ENCODE peak calls at places on chromosome 9, in five cellular contexts. One of them, this sample, is unnamed.

GRCh38 chr9:80509358-80509757 is 937.6 kb downstream of the TLE4 start:
- DNase-seq in GM12878: no peak
- DNase-seq in HepG2: no peak
- DNase-seq in suprapubic skin: no peak
- DNase-seq in stomach: no peak
- DNase-seq in this sample: no peak

GRCh38 chr9:70805953-70806352 is 315.5 kb downstream of the TRPM3 start:
- DNase-seq in HepG2: no peak
- DNase-seq in suprapubic skin: no peak
- DNase-seq in stomach: no peak
- DNase-seq in GM12878: no peak
- DNase-seq in this sample: no peak

GRCh38 chr9:125472926-125473701 is 211.5 kb downstream of the GAPVD1 start:
- DNase-seq in GM12878: no peak
- DNase-seq in HepG2: peak
- DNase-seq in suprapubic skin: no peak
- DNase-seq in stomach: no peak
- DNase-seq in this sample: no peak

GRCh38 chr9:94139672-94140417 is 55.6 kb downstream of the PTPDC1 start:
- DNase-seq in suprapubic skin: peak
- DNase-seq in GM12878: no peak
- DNase-seq in HepG2: no peak
- DNase-seq in stomach: peak
- DNase-seq in this sample: no peak

GRCh38 chr9:112570731-112571167 is 84.1 kb downstream of the KIAA1958 start:
- DNase-seq in HepG2: peak
- DNase-seq in GM12878: no peak
- DNase-seq in suprapubic skin: no peak
- DNase-seq in stomach: peak
- DNase-seq in this sample: no peak

GRCh38 chr9:114386886-114387677 is 700 bp downstream of the AKNA start:
- DNase-seq in GM12878: no peak
- DNase-seq in HepG2: no peak
- DNase-seq in stomach: peak
- DNase-seq in suprapubic skin: peak
- DNase-seq in this sample: no peak

GRCh38 chr9:71147368-71147767 is 25.9 kb upstream of the TRPM3 start:
- DNase-seq in GM12878: no peak
- DNase-seq in stomach: no peak
- DNase-seq in suprapubic skin: no peak
- DNase-seq in HepG2: no peak
- DNase-seq in this sample: no peak

GRCh38 chr9:105119166-105119565 is 125.3 kb upstream of the SLC44A1 start:
- DNase-seq in GM12878: no peak
- DNase-seq in stomach: no peak
- DNase-seq in suprapubic skin: no peak
- DNase-seq in HepG2: no peak
- DNase-seq in this sample: no peak

GRCh38 chr9:15142903-15143534 is 164.0 kb downstream of the TTC39B start:
- DNase-seq in stomach: no peak
- DNase-seq in GM12878: no peak
- DNase-seq in suprapubic skin: no peak
- DNase-seq in HepG2: peak
- DNase-seq in this sample: peak

GRCh38 chr9:96222132-96222531 is 79.8 kb downstream of the HSD17B3 start:
- DNase-seq in GM12878: no peak
- DNase-seq in stomach: no peak
- DNase-seq in HepG2: no peak
- DNase-seq in suprapubic skin: no peak
- DNase-seq in this sample: no peak

GRCh38 chr9:76882686-76883085 is 23.2 kb downstream of the PRUNE2 start:
- DNase-seq in GM12878: peak
- DNase-seq in suprapubic skin: no peak
- DNase-seq in HepG2: no peak
- DNase-seq in stomach: no peak
- DNase-seq in this sample: no peak

GRCh38 chr9:98362624-98363023 is 107.2 kb upstream of the TBC1D2 start:
- DNase-seq in suprapubic skin: no peak
- DNase-seq in HepG2: no peak
- DNase-seq in stomach: no peak
- DNase-seq in GM12878: no peak
- DNase-seq in this sample: no peak

GRCh38 chr9:79254900-79255651 is 316.7 kb upstream of the TLE4 start:
- DNase-seq in HepG2: no peak
- DNase-seq in suprapubic skin: no peak
- DNase-seq in stomach: no peak
- DNase-seq in GM12878: no peak
- DNase-seq in this sample: no peak

GRCh38 chr9:135487281-135488012 is 7.9 kb downstream of the PPP1R26 start:
- DNase-seq in stomach: no peak
- DNase-seq in GM12878: no peak
- DNase-seq in suprapubic skin: no peak
- DNase-seq in HepG2: no peak
- DNase-seq in this sample: no peak

GRCh38 chr9:2623046-2623865 is 1.7 kb downstream of the VLDLR start:
- DNase-seq in GM12878: no peak
- DNase-seq in stomach: peak
- DNase-seq in suprapubic skin: peak
- DNase-seq in HepG2: peak
- DNase-seq in this sample: no peak

GRCh38 chr9:113907282-113907681 is 31.2 kb downstream of the ZNF618 start:
- DNase-seq in HepG2: no peak
- DNase-seq in suprapubic skin: no peak
- DNase-seq in stomach: peak
- DNase-seq in GM12878: no peak
- DNase-seq in this sample: no peak

GRCh38 chr9:106075991-106076390 is 381.6 kb downstream of the TMEM38B start:
- DNase-seq in stomach: no peak
- DNase-seq in HepG2: no peak
- DNase-seq in GM12878: no peak
- DNase-seq in suprapubic skin: no peak
- DNase-seq in this sample: no peak

GRCh38 chr9:2411459-2412215 is 209.9 kb upstream of the VLDLR start:
- DNase-seq in suprapubic skin: no peak
- DNase-seq in HepG2: no peak
- DNase-seq in stomach: no peak
- DNase-seq in GM12878: no peak
- DNase-seq in this sample: no peak

GRCh38 chr9:72661401-72662135 is 140.2 kb downstream of the TMC1 start:
- DNase-seq in suprapubic skin: no peak
- DNase-seq in HepG2: no peak
- DNase-seq in stomach: no peak
- DNase-seq in GM12878: no peak
- DNase-seq in this sample: no peak

GRCh38 chr9:72807765-72808445 is 144.9 kb downstream of the ALDH1A1 start:
- DNase-seq in suprapubic skin: no peak
- DNase-seq in stomach: no peak
- DNase-seq in HepG2: peak
- DNase-seq in GM12878: no peak
- DNase-seq in this sample: no peak

GRCh38 chr9:4497855-4498254 is 7.6 kb downstream of the SLC1A1 start:
- DNase-seq in suprapubic skin: no peak
- DNase-seq in GM12878: no peak
- DNase-seq in stomach: no peak
- DNase-seq in HepG2: no peak
- DNase-seq in this sample: no peak

GRCh38 chr9:101352892-101353462 is 31.8 kb downstream of the BAAT start:
- DNase-seq in stomach: no peak
- DNase-seq in GM12878: no peak
- DNase-seq in suprapubic skin: no peak
- DNase-seq in HepG2: no peak
- DNase-seq in this sample: no peak

GRCh38 chr9:123335227-123335985 is 20.6 kb upstream of the CRB2 start:
- DNase-seq in GM12878: no peak
- DNase-seq in stomach: no peak
- DNase-seq in suprapubic skin: no peak
- DNase-seq in HepG2: no peak
- DNase-seq in this sample: no peak

GRCh38 chr9:35845824-35846771 is 17.1 kb downstream of the TMEM8B start:
- DNase-seq in GM12878: no peak
- DNase-seq in stomach: no peak
- DNase-seq in suprapubic skin: no peak
- DNase-seq in HepG2: no peak
- DNase-seq in this sample: no peak

GRCh38 chr9:3875371-3876132 is 349.8 kb upstream of the RFX3 start:
- DNase-seq in stomach: no peak
- DNase-seq in suprapubic skin: no peak
- DNase-seq in GM12878: no peak
- DNase-seq in HepG2: no peak
- DNase-seq in this sample: no peak

GRCh38 chr9:83036043-83036442 is 26.9 kb downstream of the RASEF start:
- DNase-seq in suprapubic skin: no peak
- DNase-seq in stomach: no peak
- DNase-seq in HepG2: no peak
- DNase-seq in GM12878: no peak
- DNase-seq in this sample: no peak

GRCh38 chr9:35771524-35771923 is 17.4 kb upstream of the MSMP start:
- DNase-seq in GM12878: no peak
- DNase-seq in suprapubic skin: no peak
- DNase-seq in stomach: peak
- DNase-seq in HepG2: peak
- DNase-seq in this sample: no peak

GRCh38 chr9:8850916-8851315 is 1051.3 kb upstream of the DMAC1 start:
- DNase-seq in HepG2: no peak
- DNase-seq in suprapubic skin: no peak
- DNase-seq in stomach: no peak
- DNase-seq in GM12878: no peak
- DNase-seq in this sample: no peak

GRCh38 chr9:95515272-95516113 is 1.3 kb downstream of the PTCH1 start:
- DNase-seq in stomach: no peak
- DNase-seq in HepG2: no peak
- DNase-seq in GM12878: no peak
- DNase-seq in suprapubic skin: no peak
- DNase-seq in this sample: no peak

GRCh38 chr9:90642570-90643539 is at the start of gene DIRAS2:
- DNase-seq in GM12878: no peak
- DNase-seq in HepG2: no peak
- DNase-seq in stomach: peak
- DNase-seq in suprapubic skin: no peak
- DNase-seq in this sample: no peak

GRCh38 chr9:13648676-13649075 is 369.2 kb upstream of the MPDZ start:
- DNase-seq in GM12878: no peak
- DNase-seq in suprapubic skin: no peak
- DNase-seq in HepG2: no peak
- DNase-seq in stomach: no peak
- DNase-seq in this sample: no peak

GRCh38 chr9:110006657-110007056 is 201.3 kb downstream of the C9orf152 start:
- DNase-seq in suprapubic skin: no peak
- DNase-seq in HepG2: no peak
- DNase-seq in GM12878: no peak
- DNase-seq in stomach: no peak
- DNase-seq in this sample: no peak

GRCh38 chr9:90974007-90974406 is 172.4 kb downstream of the SYK start:
- DNase-seq in suprapubic skin: no peak
- DNase-seq in HepG2: no peak
- DNase-seq in stomach: no peak
- DNase-seq in GM12878: no peak
- DNase-seq in this sample: no peak

DNA sequence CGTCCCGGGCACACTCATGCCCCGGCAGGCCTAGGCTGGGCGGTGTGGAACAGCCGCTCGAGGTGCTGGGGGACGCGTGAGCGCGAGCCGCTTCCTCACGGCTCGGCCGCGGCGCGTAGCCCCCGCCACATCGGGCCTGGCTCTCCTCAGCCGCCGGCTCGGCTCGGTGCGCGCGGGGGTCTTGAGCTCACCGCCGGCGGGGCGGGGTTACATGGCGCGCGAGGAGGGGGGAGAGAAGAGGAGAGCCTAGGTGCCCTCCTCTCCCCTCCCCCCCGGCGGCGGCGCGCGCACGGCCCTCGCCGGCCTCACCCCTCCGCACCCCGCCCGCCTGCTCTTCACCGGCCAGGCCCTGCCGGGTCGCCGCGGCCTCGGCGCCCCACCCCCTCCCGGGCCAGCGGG is 7.7 kb downstream of the RANBP6 start:
- DNase-seq in suprapubic skin: peak
- DNase-seq in HepG2: peak
- DNase-seq in GM12878: no peak
- DNase-seq in stomach: peak
- DNase-seq in this sample: peak
- TF ChIP-seq POLR2A in suprapubic skin: peak
- TF ChIP-seq POLR2A in HepG2: no peak
- TF ChIP-seq POLR2A in GM12878: peak
- TF ChIP-seq POLR2A in stomach: no peak
- TF ChIP-seq POLR2A in this sample: peak

GRCh38 chr9:684055-684949 is 157.2 kb upstream of the DMRT1 start:
- DNase-seq in stomach: no peak
- DNase-seq in suprapubic skin: no peak
- DNase-seq in GM12878: no peak
- DNase-seq in HepG2: no peak
- DNase-seq in this sample: no peak
- TF ChIP-seq POLR2AphosphoS5 in stomach: peak
- TF ChIP-seq POLR2AphosphoS5 in suprapubic skin: no peak
- TF ChIP-seq POLR2AphosphoS5 in GM12878: no peak
- TF ChIP-seq POLR2AphosphoS5 in HepG2: peak
- TF ChIP-seq POLR2AphosphoS5 in this sample: no peak

GRCh38 chr9:131678499-131679111 is 61.3 kb downstream of the RAPGEF1 start:
- DNase-seq in stomach: peak
- DNase-seq in suprapubic skin: peak
- DNase-seq in GM12878: peak
- DNase-seq in HepG2: peak
- DNase-seq in this sample: peak
- TF ChIP-seq POLR2A in stomach: no peak
- TF ChIP-seq POLR2A in suprapubic skin: no peak
- TF ChIP-seq POLR2A in GM12878: peak
- TF ChIP-seq POLR2A in HepG2: no peak
- TF ChIP-seq POLR2A in this sample: peak

GRCh38 chr9:86354048-86354881 is at the start of gene TUT7:
- DNase-seq in suprapubic skin: peak
- DNase-seq in GM12878: peak
- DNase-seq in stomach: peak
- DNase-seq in HepG2: peak
- DNase-seq in this sample: peak

GRCh38 chr9:86353591-86354047 is 591 bp downstream of the TUT7 start:
- DNase-seq in stomach: peak
- DNase-seq in HepG2: peak
- DNase-seq in suprapubic skin: no peak
- DNase-seq in GM12878: no peak
- DNase-seq in this sample: no peak

GRCh38 chr9:86350006-86350755 is 4.0 kb downstream of the TUT7 start:
- DNase-seq in suprapubic skin: no peak
- DNase-seq in HepG2: no peak
- DNase-seq in GM12878: no peak
- DNase-seq in stomach: no peak
- DNase-seq in this sample: no peak

GRCh38 chr9:86352440-86353106 is 1.6 kb downstream of the TUT7 start:
- DNase-seq in GM12878: no peak
- DNase-seq in stomach: no peak
- DNase-seq in HepG2: no peak
- DNase-seq in suprapubic skin: no peak
- DNase-seq in this sample: no peak

DNA sequence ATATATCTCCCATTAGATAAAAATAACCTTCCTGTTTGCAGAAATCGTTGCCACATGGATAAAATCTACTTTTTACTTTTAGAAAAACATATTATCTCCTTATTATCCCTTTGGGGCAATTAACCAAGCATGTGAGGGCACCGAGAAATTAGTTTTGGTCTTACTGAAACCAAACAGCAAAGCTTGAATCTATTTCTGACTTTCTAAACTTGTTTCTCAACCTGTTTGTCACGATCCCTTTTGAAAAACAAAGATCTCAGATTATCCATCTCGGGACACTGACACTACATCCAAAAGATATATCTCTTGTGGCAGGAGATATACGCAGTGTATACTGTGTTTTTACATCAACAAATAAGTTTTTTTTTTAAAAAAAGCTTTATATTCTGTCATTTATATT is 2.3 kb downstream of the TUT7 start:
- DNase-seq in stomach: no peak
- DNase-seq in suprapubic skin: no peak
- DNase-seq in HepG2: no peak
- DNase-seq in GM12878: no peak
- DNase-seq in this sample: no peak
- TF ChIP-seq POLR2AphosphoS5 in stomach: no peak
- TF ChIP-seq POLR2AphosphoS5 in suprapubic skin: no peak
- TF ChIP-seq POLR2AphosphoS5 in HepG2: no peak
- TF ChIP-seq POLR2AphosphoS5 in GM12878: no peak
- TF ChIP-seq POLR2AphosphoS5 in this sample: no peak